ENCODE peak calls at places on chromosome 7, in six cellular contexts. One of them, this sample, is unnamed.

GRCh38 chr7:31835471-31835870 is 148.5 kb downstream of the PPP1R17 start:
- DNase-seq in AG04450: no peak
- DNase-seq in pulmonary artery endothelial cell: no peak
- DNase-seq in T-helper 1 cell: no peak
- DNase-seq in epithelial cell of esophagus: no peak
- DNase-seq in GM23248: no peak
- DNase-seq in this sample: no peak

GRCh38 chr7:156152380-156152779 is 340.1 kb upstream of the SHH start:
- DNase-seq in AG04450: no peak
- DNase-seq in pulmonary artery endothelial cell: no peak
- DNase-seq in T-helper 1 cell: no peak
- DNase-seq in epithelial cell of esophagus: no peak
- DNase-seq in GM23248: no peak
- DNase-seq in this sample: no peak

GRCh38 chr7:155964543-155964942 is 152.3 kb upstream of the SHH start:
- DNase-seq in AG04450: no peak
- DNase-seq in pulmonary artery endothelial cell: no peak
- DNase-seq in T-helper 1 cell: no peak
- DNase-seq in epithelial cell of esophagus: no peak
- DNase-seq in GM23248: no peak
- DNase-seq in this sample: no peak

GRCh38 chr7:108415821-108416536 is 40.3 kb downstream of the NRCAM start:
- DNase-seq in AG04450: no peak
- DNase-seq in pulmonary artery endothelial cell: peak
- DNase-seq in T-helper 1 cell: no peak
- DNase-seq in epithelial cell of esophagus: peak
- DNase-seq in GM23248: peak
- DNase-seq in this sample: no peak

GRCh38 chr7:44313621-44314031 is 11.8 kb downstream of the CAMK2B start:
- DNase-seq in AG04450: no peak
- DNase-seq in pulmonary artery endothelial cell: no peak
- DNase-seq in T-helper 1 cell: no peak
- DNase-seq in epithelial cell of esophagus: no peak
- DNase-seq in GM23248: no peak
- DNase-seq in this sample: no peak

GRCh38 chr7:128801667-128802066 is 9.9 kb downstream of the CCDC136 start:
- DNase-seq in AG04450: no peak
- DNase-seq in pulmonary artery endothelial cell: no peak
- DNase-seq in T-helper 1 cell: no peak
- DNase-seq in epithelial cell of esophagus: no peak
- DNase-seq in GM23248: no peak
- DNase-seq in this sample: no peak

GRCh38 chr7:152464312-152465117 is 28.7 kb upstream of the KMT2C start:
- DNase-seq in AG04450: peak
- DNase-seq in pulmonary artery endothelial cell: peak
- DNase-seq in T-helper 1 cell: peak
- DNase-seq in epithelial cell of esophagus: peak
- DNase-seq in GM23248: peak
- DNase-seq in this sample: peak

GRCh38 chr7:2316578-2316977 is 2.3 kb upstream of the SNX8 start:
- DNase-seq in AG04450: no peak
- DNase-seq in pulmonary artery endothelial cell: no peak
- DNase-seq in T-helper 1 cell: no peak
- DNase-seq in epithelial cell of esophagus: no peak
- DNase-seq in GM23248: no peak
- DNase-seq in this sample: no peak

GRCh38 chr7:21256310-21256877 is 171.5 kb upstream of the SP4 start:
- DNase-seq in AG04450: no peak
- DNase-seq in pulmonary artery endothelial cell: no peak
- DNase-seq in T-helper 1 cell: no peak
- DNase-seq in epithelial cell of esophagus: peak
- DNase-seq in GM23248: peak
- DNase-seq in this sample: peak

GRCh38 chr7:136677456-136678365 is 190.7 kb upstream of the CHRM2 start:
- DNase-seq in AG04450: no peak
- DNase-seq in pulmonary artery endothelial cell: no peak
- DNase-seq in T-helper 1 cell: no peak
- DNase-seq in epithelial cell of esophagus: peak
- DNase-seq in GM23248: peak
- DNase-seq in this sample: no peak

GRCh38 chr7:29588900-29589696 is 25.5 kb downstream of the PRR15 start:
- DNase-seq in AG04450: peak
- DNase-seq in pulmonary artery endothelial cell: no peak
- DNase-seq in T-helper 1 cell: no peak
- DNase-seq in epithelial cell of esophagus: peak
- DNase-seq in GM23248: peak
- DNase-seq in this sample: peak

This sample was measured in HTR-8/SVneo.